ENCODE peak calls at places on chromosomes 13 and 19, in nine cellular contexts. T, J, F, K, S, P, V, C and I are unnamed samples.

GRCh38 chr13:33678906-33679657 is 138.9 kb upstream of the RFC3 start:
- DNase-seq in V (no peak), F (peak), J (peak), T (peak), K (peak), P (no peak), C (peak), S (peak), I (peak)

GRCh38 chr19:518292-519231 is 11.3 kb downstream of the TPGS1 start:
- DNase-seq in T (no peak), S (no peak), J (no peak), C (peak), V (no peak), F (no peak), P (no peak), K (no peak), I (peak)

GRCh38 chr19:343941-344624 is 513 bp downstream of the MIER2 start:
- DNase-seq in P (no peak), S (peak), T (no peak), C (no peak), J (peak), V (no peak), F (no peak), K (peak), I (peak)

GRCh38 chr13:48156466-48156865 is 61.6 kb upstream of the MED4 start:
- DNase-seq in J (no peak), F (no peak), T (no peak), S (peak), C (peak), P (no peak), K (peak), V (no peak), I (peak)

GRCh38 chr19:29524912-29525870 is 603 bp upstream of the VSTM2B start:
- DNase-seq in J (no peak), K (no peak), C (no peak), P (no peak), F (no peak), T (no peak), S (no peak), V (peak), I (peak)

GRCh38 chr13:19182536-19182935 is 912 bp upstream of the TUBA3C start:
- DNase-seq in V (no peak), K (no peak), S (no peak), T (no peak), F (peak), C (no peak), J (no peak), P (no peak), I (no peak)

GRCh38 chr13:39281539-39282150 is 243.4 kb downstream of the NHLRC3 start:
- DNase-seq in C (no peak), K (no peak), J (no peak), F (no peak), P (no peak), T (no peak), S (no peak), V (no peak), I (no peak)

GRCh38 chr13:90622547-90622946 is 724.9 kb upstream of the MIR17HG start:
- DNase-seq in P (no peak), S (peak), K (no peak), J (no peak), F (no peak), C (no peak), T (no peak), V (no peak), I (no peak)

GRCh38 chr19:44796701-44797115 is 12.2 kb upstream of the BCAM start:
- DNase-seq in K (no peak), F (peak), C (no peak), T (peak), S (no peak), P (no peak), V (peak), J (no peak), I (no peak)

GRCh38 chr19:5762608-5763217 is 21.8 kb downstream of the PRR22 start:
- DNase-seq in J (no peak), K (no peak), P (no peak), T (no peak), C (no peak), S (no peak), V (no peak), F (no peak), I (no peak)